ENCODE peak calls at places on chromosomes 5 and 9, in four cellular contexts. L, Y, V and P are unnamed samples.

GRCh38 chr5:112548246-112548982 is 129.3 kb upstream of the EPB41L4A start:
- DNase-seq in L (no peak), Y (no peak), V (no peak), P (no peak)

GRCh38 chr5:43700591-43700990 is 97.6 kb downstream of the NNT start:
- DNase-seq in L (no peak), Y (no peak), V (no peak), P (no peak)

GRCh38 chr9:26077860-26078259 is 399.6 kb upstream of the TUSC1 start:
- DNase-seq in L (no peak), Y (no peak), V (no peak), P (no peak)

GRCh38 chr5:15550502-15551115 is 50.6 kb downstream of the FBXL7 start:
- DNase-seq in L (no peak), Y (no peak), V (no peak), P (no peak)

GRCh38 chr5:115758356-115758755 is 58.1 kb downstream of the CDO1 start:
- DNase-seq in L (no peak), Y (no peak), V (peak; percentile 1), P (no peak)

GRCh38 chr5:9562101-9562500 is 16.2 kb upstream of the SEMA5A start:
- DNase-seq in L (no peak), Y (no peak), V (no peak), P (no peak)

GRCh38 chr5:78813286-78813685 is 164.7 kb upstream of the LHFPL2 start:
- DNase-seq in L (no peak), Y (no peak), V (peak; percentile 25), P (no peak)

GRCh38 chr5:9437741-9438240 is 108.1 kb downstream of the SEMA5A start:
- DNase-seq in L (no peak), Y (peak; percentile 99), V (no peak), P (no peak)

GRCh38 chr9:85004818-85005413 is 335.4 kb downstream of the NTRK2 start:
- DNase-seq in L (no peak), Y (no peak), V (no peak), P (no peak)